ENCODE peak calls at places on chromosomes 6 and 20, in ten cellular contexts. Q, K, E, R, G, W, M, J, H and P are unnamed samples.
A peak's percentile ranks its signal among the peaks of the same experiment; 100 is the strongest.

GRCh38 chr20:54059691-54060364 is 10.6 kb downstream of the BCAS1 start:
- DNase-seq in Q (no peak), K (no peak), E (no peak), R (no peak), G (no peak), W (no peak), M (no peak), J (no peak), H (no peak), P (no peak)

GRCh38 chr6:119444642-119445557 is 95.3 kb upstream of the MAN1A1 start:
- DNase-seq in Q (no peak), K (no peak), E (no peak), R (no peak), G (no peak), W (no peak), M (no peak), J (no peak), H (no peak), P (no peak)

GRCh38 chr20:51136326-51136725 is 113.4 kb upstream of the KCNG1 start:
- DNase-seq in Q (no peak), K (no peak), E (no peak), R (no peak), G (no peak), W (no peak), M (no peak), J (peak; percentile 71), H (no peak), P (no peak)

GRCh38 chr6:111844921-111845320 is 28.3 kb downstream of the FYN start:
- DNase-seq in Q (no peak), K (no peak), E (no peak), R (no peak), G (no peak), W (no peak), M (no peak), J (no peak), H (no peak), P (no peak)

GRCh38 chr6:170464080-170464479 is 89.0 kb downstream of the PSMB1 start:
- DNase-seq in Q (no peak), K (no peak), E (no peak), R (no peak), G (no peak), W (no peak), M (no peak), J (no peak), H (no peak), P (no peak)

GRCh38 chr6:14721103-14721758 is 524.6 kb upstream of the JARID2 start:
- DNase-seq in Q (peak; percentile 35), K (no peak), E (peak; percentile 13), R (no peak), G (no peak), W (no peak), M (no peak), J (peak; percentile 44), H (peak; percentile 8), P (peak; percentile 44)

GRCh38 chr6:78513856-78514255 is 353.5 kb upstream of the IRAK1BP1 start:
- DNase-seq in Q (no peak), K (no peak), E (no peak), R (no peak), G (no peak), W (no peak), M (no peak), J (no peak), H (no peak), P (no peak)

GRCh38 chr20:9508240-9508661 is 6.1 kb upstream of the LAMP5 start:
- DNase-seq in Q (no peak), K (no peak), E (no peak), R (no peak), G (no peak), W (no peak), M (no peak), J (no peak), H (no peak), P (no peak)

GRCh38 chr6:142444388-142444787 is 142.6 kb downstream of the ADGRG6 start:
- DNase-seq in Q (no peak), K (no peak), E (no peak), R (no peak), G (no peak), W (no peak), M (no peak), J (no peak), H (no peak), P (peak; percentile 21)

GRCh38 chr20:38304845-38305447 is 990 bp downstream of the BPI start:
- DNase-seq in Q (peak; percentile 17), K (no peak), E (no peak), R (no peak), G (peak; percentile 49), W (peak; percentile 23), M (peak; percentile 46), J (peak; percentile 33), H (peak; percentile 56), P (peak; percentile 38)

GRCh38 chr20:53609501-53610445 is 16.1 kb upstream of the ZNF217 start:
- DNase-seq in Q (peak; percentile 46), K (peak; percentile 43), E (peak; percentile 87), R (no peak), G (no peak), W (peak; percentile 61), M (no peak), J (peak; percentile 74), H (peak; percentile 44), P (peak; percentile 45)

GRCh38 chr6:150766201-150766997 is 99.1 kb upstream of the MTHFD1L start:
- DNase-seq in Q (no peak), K (no peak), E (no peak), R (no peak), G (no peak), W (no peak), M (no peak), J (no peak), H (no peak), P (no peak)

GRCh38 chr20:34302312-34302722 is 838 bp downstream of the AHCY start:
- DNase-seq in Q (peak; percentile 37), K (no peak), E (no peak), R (no peak), G (peak; percentile 27), W (peak; percentile 26), M (peak; percentile 74), J (no peak), H (no peak), P (peak; percentile 59)

GRCh38 chr20:44465001-44465560 is 10.6 kb upstream of the TTPAL start:
- DNase-seq in Q (no peak), K (no peak), E (no peak), R (no peak), G (no peak), W (no peak), M (no peak), J (peak; percentile 67), H (no peak), P (no peak)

GRCh38 chr20:25310268-25310920 is 62.5 kb downstream of the PYGB start:
- DNase-seq in Q (peak; percentile 88), K (no peak), E (peak; percentile 31), R (peak; percentile 62), G (peak; percentile 93), W (peak; percentile 93), M (peak; percentile 88), J (peak; percentile 82), H (no peak), P (peak; percentile 88)

GRCh38 chr20:46062151-46062550 is 27.6 kb downstream of the NCOA5 start:
- DNase-seq in Q (no peak), K (no peak), E (no peak), R (no peak), G (no peak), W (no peak), M (no peak), J (no peak), H (no peak), P (no peak)

GRCh38 chr6:127030841-127031240 is 87.6 kb upstream of the RSPO3 start:
- DNase-seq in Q (peak; percentile 35), K (no peak), E (no peak), R (no peak), G (no peak), W (no peak), M (no peak), J (no peak), H (no peak), P (no peak)

GRCh38 chr20:10079964-10080363 is 45.2 kb downstream of the ANKEF1 start:
- DNase-seq in Q (peak; percentile 98), K (no peak), E (no peak), R (no peak), G (peak; percentile 16), W (peak; percentile 90), M (peak; percentile 93), J (no peak), H (no peak), P (peak; percentile 98)

GRCh38 chr6:31339210-31339609 is 17.8 kb downstream of the HLA-B start:
- DNase-seq in Q (no peak), K (no peak), E (no peak), R (no peak), G (no peak), W (no peak), M (no peak), J (no peak), H (no peak), P (no peak)

GRCh38 chr6:140602431-140602836 is 1228.0 kb upstream of the CITED2 start:
- DNase-seq in Q (peak; percentile 6), K (no peak), E (no peak), R (no peak), G (no peak), W (no peak), M (no peak), J (no peak), H (no peak), P (peak; percentile 42)

GRCh38 chr6:161626132-161626676 is 352.3 kb upstream of the AGPAT4 start:
- DNase-seq in Q (no peak), K (no peak), E (no peak), R (no peak), G (no peak), W (no peak), M (no peak), J (no peak), H (no peak), P (peak; percentile 3)

GRCh38 chr6:36129889-36130671 is at the start of gene MAPK13:
- DNase-seq in Q (no peak), K (no peak), E (peak; percentile 37), R (no peak), G (no peak), W (peak; percentile 36), M (peak; percentile 66), J (peak; percentile 63), H (peak; percentile 28), P (no peak)

GRCh38 chr20:15594296-15594695 is 979.0 kb downstream of the KIF16B start:
- DNase-seq in Q (no peak), K (no peak), E (no peak), R (no peak), G (no peak), W (no peak), M (peak; percentile 3), J (no peak), H (no peak), P (no peak)

GRCh38 chr6:67016921-67017460 is 1310.0 kb upstream of the EYS start:
- DNase-seq in Q (no peak), K (no peak), E (no peak), R (no peak), G (no peak), W (no peak), M (no peak), J (no peak), H (no peak), P (no peak)

GRCh38 chr6:166567107-166567506 is 19.4 kb downstream of the RAMACL start:
- DNase-seq in Q (peak; percentile 93), K (no peak), E (no peak), R (no peak), G (peak; percentile 91), W (peak; percentile 98), M (peak; percentile 94), J (no peak), H (no peak), P (peak; percentile 96)

GRCh38 chr6:1311400-1312192 is at the start of gene FOXQ1:
- DNase-seq in Q (peak; percentile 45), K (no peak), E (no peak), R (peak; percentile 38), G (no peak), W (peak; percentile 77), M (peak; percentile 66), J (peak; percentile 77), H (peak; percentile 45), P (no peak)

GRCh38 chr20:370977-371754 is 9.4 kb upstream of the TRIB3 start:
- DNase-seq in Q (no peak), K (no peak), E (no peak), R (no peak), G (no peak), W (no peak), M (no peak), J (no peak), H (no peak), P (no peak)

GRCh38 chr20:1306316-1307135 is 22.4 kb downstream of the SDCBP2 start:
- DNase-seq in Q (no peak), K (no peak), E (no peak), R (no peak), G (no peak), W (no peak), M (no peak), J (no peak), H (no peak), P (no peak)